ENCODE peak calls at places on chromosomes 1 and 21, in six cellular contexts. R is Caco-2, O is GM04504, K is Ammon's horn, I is fibroblast of villous mesenchyme, Z is NCI-H345. G is an unnamed sample.

GRCh38 chr1:235021321-235021720 is 107.3 kb downstream of the TOMM20 start:
- DNase-seq in R (no peak), O (no peak), K (no peak), I (no peak), Z (no peak), G (no peak)

GRCh38 chr1:236765831-236766230 is 29.3 kb upstream of the MTR start:
- DNase-seq in R (no peak), O (no peak), K (no peak), I (no peak), Z (no peak), G (peak)

GRCh38 chr1:79373481-79374132 is 367.1 kb upstream of the ADGRL4 start:
- DNase-seq in R (no peak), O (no peak), K (peak), I (no peak), Z (peak), G (no peak)

GRCh38 chr1:20640183-20640597 is 6.9 kb downstream of the PINK1 start:
- DNase-seq in R (peak), O (no peak), K (peak), I (peak), Z (peak), G (no peak)

GRCh38 chr21:25733859-25734653 is 648 bp downstream of the ATP5PF start:
- DNase-seq in R (peak), O (peak), K (peak), I (peak), Z (peak), G (peak)

GRCh38 chr1:180123463-180123936 is 31.2 kb upstream of the QSOX1 start:
- DNase-seq in R (no peak), O (peak), K (no peak), I (peak), Z (no peak), G (no peak)

GRCh38 chr1:163211667-163212066 is 9.0 kb upstream of the RGS5 start:
- DNase-seq in R (no peak), O (no peak), K (no peak), I (peak), Z (no peak), G (no peak)

GRCh38 chr1:29633784-29634183 is 397.5 kb downstream of the PTPRU start:
- DNase-seq in R (no peak), O (no peak), K (no peak), I (no peak), Z (peak), G (no peak)

GRCh38 chr21:43835061-43835460 is 30.0 kb upstream of the AGPAT3 start:
- DNase-seq in R (no peak), O (no peak), K (no peak), I (no peak), Z (no peak), G (no peak)

GRCh38 chr1:30417701-30418425 is 305.5 kb downstream of the MATN1 start:
- DNase-seq in R (no peak), O (no peak), K (no peak), I (no peak), Z (no peak), G (peak)

GRCh38 chr21:44379991-44380865 is 26.8 kb downstream of the TRPM2 start:
- DNase-seq in R (no peak), O (no peak), K (no peak), I (no peak), Z (no peak), G (no peak)

GRCh38 chr1:218887141-218887925 is 286.3 kb upstream of the LYPLAL1 start:
- DNase-seq in R (no peak), O (no peak), K (no peak), I (no peak), Z (no peak), G (no peak)

GRCh38 chr1:241847540-241847795 is 536 bp upstream of the EXO1 start:
- DNase-seq in R (no peak), O (no peak), K (no peak), I (no peak), Z (no peak), G (no peak)

GRCh38 chr1:184622136-184622823 is 132.4 kb downstream of the EDEM3 start:
- DNase-seq in R (peak), O (peak), K (no peak), I (peak), Z (peak), G (no peak)

GRCh38 chr1:34774967-34775366 is 6.0 kb upstream of the GJB3 start:
- DNase-seq in R (no peak), O (no peak), K (no peak), I (no peak), Z (no peak), G (no peak)

GRCh38 chr1:40939320-40940059 is 40.0 kb upstream of the CTPS1 start:
- DNase-seq in R (peak), O (no peak), K (no peak), I (peak), Z (no peak), G (no peak)

GRCh38 chr1:171267391-171267790 is 19.1 kb downstream of the FMO1 start:
- DNase-seq in R (no peak), O (no peak), K (no peak), I (peak), Z (no peak), G (no peak)

GRCh38 chr1:94334764-94335163 is 83.4 kb upstream of the ABCD3 start:
- DNase-seq in R (no peak), O (no peak), K (no peak), I (no peak), Z (no peak), G (no peak)

GRCh38 chr1:247373721-247374141 is 42.1 kb upstream of the ZNF496 start:
- DNase-seq in R (peak), O (no peak), K (peak), I (peak), Z (peak), G (no peak)

GRCh38 chr1:187514110-187514509 is 685.4 kb downstream of the PLA2G4A start:
- DNase-seq in R (no peak), O (no peak), K (no peak), I (no peak), Z (no peak), G (no peak)

GRCh38 chr21:16070207-16070651 is 340.4 kb downstream of the USP25 start:
- DNase-seq in R (no peak), O (no peak), K (peak), I (no peak), Z (no peak), G (peak)

GRCh38 chr1:18723206-18723605 is 92.6 kb downstream of the PAX7 start:
- DNase-seq in R (no peak), O (no peak), K (no peak), I (no peak), Z (no peak), G (no peak)

GRCh38 chr1:50080904-50081586 is 27.7 kb upstream of the ELAVL4 start:
- DNase-seq in R (peak), O (no peak), K (peak), I (no peak), Z (peak), G (no peak)

GRCh38 chr1:5927506-5928370 is 64.5 kb downstream of the NPHP4 start:
- DNase-seq in R (no peak), O (no peak), K (no peak), I (no peak), Z (no peak), G (no peak)

GRCh38 chr1:228060458-228061190 is 21.9 kb upstream of the ARF1 start:
- DNase-seq in R (peak), O (no peak), K (no peak), I (no peak), Z (peak), G (no peak)

GRCh38 chr1:222047370-222047769 is 305.5 kb upstream of the DUSP10 start:
- DNase-seq in R (no peak), O (no peak), K (no peak), I (no peak), Z (no peak), G (no peak)

GRCh38 chr21:42746593-42747266 is 93.3 kb downstream of the PDE9A start:
- DNase-seq in R (no peak), O (no peak), K (peak), I (no peak), Z (no peak), G (peak)

GRCh38 chr1:200869753-200870391 is 2.9 kb upstream of the GPR25 start:
- DNase-seq in R (no peak), O (no peak), K (no peak), I (no peak), Z (no peak), G (no peak)

GRCh38 chr1:187961895-187962294 is 1133.1 kb downstream of the PLA2G4A start:
- DNase-seq in R (no peak), O (no peak), K (no peak), I (no peak), Z (no peak), G (no peak)

GRCh38 chr1:224058303-224058702 is 55.6 kb upstream of the FBXO28 start:
- DNase-seq in R (no peak), O (no peak), K (no peak), I (no peak), Z (no peak), G (no peak)

GRCh38 chr1:43991476-43992231 is at the start of gene CCDC24:
- DNase-seq in R (peak), O (peak), K (peak), I (peak), Z (peak), G (no peak)